ENCODE peak calls at places on chromosomes 1 and 21, in eight cellular contexts. X is SJSA1; N is amniotic stem cell; D is activated CD8-positive, alpha-beta memory T cell treated with anti-CD3 and anti-CD28 coated beads, Interleukin-2, amount 50 U/mL, for 48 hours; K is KBM-7; Q is cerebellar nuclear complex; R is EL; A is activated gamma-delta T cell treated with anti-CD3 and anti-CD28 coated beads, Interleukin-2, amount 50 U/mL, for 16 hours. O is an unnamed sample.

GRCh38 chr1:54517536-54517935 is 30.5 kb upstream of the ACOT11 start:
- DNase-seq in X (no peak), N (no peak), D (no peak), K (no peak), Q (no peak), R (no peak), A (no peak), O (no peak)

GRCh38 chr1:45929257-45929687 is 125.9 kb downstream of the MAST2 start:
- DNase-seq in X (peak), N (peak), D (no peak), K (peak), Q (no peak), R (peak), A (no peak), O (peak)

GRCh38 chr21:27104749-27105439 is 138.0 kb upstream of the ADAMTS5 start:
- DNase-seq in X (no peak), N (no peak), D (no peak), K (no peak), Q (no peak), R (peak), A (no peak), O (no peak)

GRCh38 chr1:32539584-32540571 is 651 bp downstream of the ZBTB8A start:
- DNase-seq in X (peak), N (no peak), D (peak), K (peak), Q (no peak), R (peak), A (no peak), O (no peak)

GRCh38 chr1:147273409-147274307 is 31.2 kb downstream of the CHD1L start:
- DNase-seq in X (peak), N (peak), D (no peak), K (peak), Q (peak), R (peak), A (no peak), O (peak)

GRCh38 chr1:104878203-104878911 is 1128.7 kb downstream of the AMY1C start:
- DNase-seq in X (no peak), N (no peak), D (no peak), K (peak), Q (no peak), R (no peak), A (no peak), O (no peak)

GRCh38 chr1:110390096-110390495 is 730 bp downstream of the SLC16A4 start:
- DNase-seq in X (peak), N (peak), D (no peak), K (no peak), Q (no peak), R (peak), A (no peak), O (no peak)

GRCh38 chr1:26110731-26111529 is 694 bp upstream of the PDIK1L start:
- DNase-seq in X (peak), N (peak), D (peak), K (peak), Q (peak), R (peak), A (peak), O (peak)

GRCh38 chr1:179509384-179509783 is 66.4 kb downstream of the NPHS2 start:
- DNase-seq in X (no peak), N (no peak), D (no peak), K (no peak), Q (no peak), R (no peak), A (no peak), O (no peak)

GRCh38 chr1:7827134-7827955 is 25.5 kb downstream of the UTS2 start:
- DNase-seq in X (no peak), N (no peak), D (no peak), K (peak), Q (no peak), R (no peak), A (peak), O (no peak)

GRCh38 chr1:161706483-161707347 is at the start of gene FCRLA:
- DNase-seq in X (peak), N (peak), D (no peak), K (peak), Q (no peak), R (peak), A (no peak), O (no peak)

GRCh38 chr1:7575041-7575400 is 196.1 kb upstream of the VAMP3 start:
- DNase-seq in X (no peak), N (no peak), D (no peak), K (no peak), Q (no peak), R (no peak), A (no peak), O (no peak)

GRCh38 chr21:17352937-17353655 is 159.7 kb upstream of the CXADR start:
- DNase-seq in X (no peak), N (no peak), D (no peak), K (no peak), Q (no peak), R (no peak), A (no peak), O (no peak)

GRCh38 chr21:34243562-34243961 is 120.2 kb upstream of the KCNE2 start:
- DNase-seq in X (no peak), N (no peak), D (no peak), K (peak), Q (no peak), R (peak), A (no peak), O (no peak)

GRCh38 chr21:45467221-45467779 is 62.3 kb downstream of the COL18A1 start:
- DNase-seq in X (no peak), N (no peak), D (no peak), K (no peak), Q (no peak), R (peak), A (no peak), O (no peak)

GRCh38 chr1:231803353-231803752 is 176.8 kb downstream of the DISC1 start:
- DNase-seq in X (no peak), N (no peak), D (no peak), K (no peak), Q (no peak), R (peak), A (no peak), O (peak)

GRCh38 chr1:87418048-87418447 is 89.4 kb downstream of the LMO4 start:
- DNase-seq in X (no peak), N (no peak), D (no peak), K (no peak), Q (no peak), R (no peak), A (no peak), O (no peak)